ENCODE peak calls at places on chromosomes 3 and 15, in seven cellular contexts. One of them, this sample, is unnamed.

GRCh38 chr3:49601358-49602048 is 47.2 kb downstream of the BSN start:
- DNase-seq in brain pericyte: no peak
- DNase-seq in psoas muscle: no peak
- DNase-seq in stimulated activated naive CD4-positive, alpha-beta T cell: no peak
- DNase-seq in NCI-H2081: no peak
- DNase-seq in skeletal muscle cell: no peak
- DNase-seq in CD4-positive, alpha-beta memory T cell: no peak
- DNase-seq in this sample: no peak

GRCh38 chr15:27902680-27903385 is 196.3 kb downstream of the OCA2 start:
- DNase-seq in skeletal muscle cell: no peak
- DNase-seq in CD4-positive, alpha-beta memory T cell: no peak
- DNase-seq in NCI-H2081: no peak
- DNase-seq in stimulated activated naive CD4-positive, alpha-beta T cell: no peak
- DNase-seq in psoas muscle: no peak
- DNase-seq in brain pericyte: no peak
- DNase-seq in this sample: no peak

GRCh38 chr15:77865701-77866100 is 211.8 kb downstream of the TBC1D2B start:
- DNase-seq in skeletal muscle cell: no peak
- DNase-seq in CD4-positive, alpha-beta memory T cell: no peak
- DNase-seq in NCI-H2081: no peak
- DNase-seq in stimulated activated naive CD4-positive, alpha-beta T cell: no peak
- DNase-seq in brain pericyte: no peak
- DNase-seq in psoas muscle: peak
- DNase-seq in this sample: peak

GRCh38 chr15:58111718-58112104 is 26.5 kb upstream of the AQP9 start:
- DNase-seq in brain pericyte: no peak
- DNase-seq in stimulated activated naive CD4-positive, alpha-beta T cell: no peak
- DNase-seq in CD4-positive, alpha-beta memory T cell: no peak
- DNase-seq in skeletal muscle cell: no peak
- DNase-seq in NCI-H2081: no peak
- DNase-seq in psoas muscle: no peak
- DNase-seq in this sample: no peak

GRCh38 chr3:35965908-35966307 is 326.6 kb downstream of the ARPP21 start:
- DNase-seq in NCI-H2081: peak
- DNase-seq in psoas muscle: no peak
- DNase-seq in stimulated activated naive CD4-positive, alpha-beta T cell: no peak
- DNase-seq in CD4-positive, alpha-beta memory T cell: no peak
- DNase-seq in brain pericyte: peak
- DNase-seq in skeletal muscle cell: peak
- DNase-seq in this sample: no peak

GRCh38 chr15:74709011-74709410 is 13.2 kb upstream of the EDC3 start:
- DNase-seq in CD4-positive, alpha-beta memory T cell: no peak
- DNase-seq in skeletal muscle cell: no peak
- DNase-seq in psoas muscle: no peak
- DNase-seq in brain pericyte: no peak
- DNase-seq in NCI-H2081: no peak
- DNase-seq in stimulated activated naive CD4-positive, alpha-beta T cell: no peak
- DNase-seq in this sample: no peak

GRCh38 chr15:101295607-101296225 is 668 bp upstream of the SNRPA1 start:
- DNase-seq in CD4-positive, alpha-beta memory T cell: no peak
- DNase-seq in brain pericyte: peak
- DNase-seq in psoas muscle: no peak
- DNase-seq in stimulated activated naive CD4-positive, alpha-beta T cell: no peak
- DNase-seq in NCI-H2081: no peak
- DNase-seq in skeletal muscle cell: peak
- DNase-seq in this sample: peak

GRCh38 chr3:55185380-55185779 is 257.5 kb upstream of the LRTM1 start:
- DNase-seq in stimulated activated naive CD4-positive, alpha-beta T cell: no peak
- DNase-seq in brain pericyte: no peak
- DNase-seq in skeletal muscle cell: no peak
- DNase-seq in NCI-H2081: no peak
- DNase-seq in CD4-positive, alpha-beta memory T cell: no peak
- DNase-seq in psoas muscle: no peak
- DNase-seq in this sample: no peak

GRCh38 chr3:151732861-151733260 is 866 bp upstream of the AADACL2 start:
- DNase-seq in NCI-H2081: no peak
- DNase-seq in psoas muscle: no peak
- DNase-seq in skeletal muscle cell: no peak
- DNase-seq in CD4-positive, alpha-beta memory T cell: no peak
- DNase-seq in stimulated activated naive CD4-positive, alpha-beta T cell: no peak
- DNase-seq in brain pericyte: no peak
- DNase-seq in this sample: no peak

This sample was measured in sciatic nerve.